ENCODE peak calls at places on chromosomes 5 and 9, in ten cellular contexts. N is lower leg skin; G is AG09309; F is cardiac muscle cell; Y is upper lobe of right lung; K is CD8-positive, alpha-beta T cell; E is endothelial cell; U is A673; O is stomach; Q is A549. W is an unnamed sample.

GRCh38 chr9:113579270-113580040 is 115.9 kb downstream of the RGS3 start:
- DNase-seq in N (no peak), U (no peak), Q (no peak), E (no peak), F (no peak), Y (no peak), K (peak; percentile 41), G (no peak), O (peak; percentile 47), W (no peak)

GRCh38 chr9:129266536-129266935 is 88.5 kb upstream of the IER5L start:
- DNase-seq in G (no peak), Y (no peak), U (no peak), Q (no peak), E (no peak), O (no peak), N (no peak), K (no peak), F (no peak), W (no peak)

GRCh38 chr9:88993327-88993726 is 2.1 kb downstream of the S1PR3 start:
- DNase-seq in N (no peak), E (no peak), G (no peak), Q (no peak), U (no peak), K (no peak), F (peak; percentile 68), O (no peak), Y (no peak), W (no peak)

GRCh38 chr9:97737429-97737828 is 40.3 kb upstream of the XPA start:
- DNase-seq in Y (no peak), O (no peak), U (peak; percentile 31), Q (peak; percentile 44), F (no peak), K (no peak), G (no peak), E (no peak), N (no peak), W (no peak)

GRCh38 chr9:133737774-133738038 is 446 bp downstream of the SARDH start:
- DNase-seq in Q (no peak), N (no peak), K (peak; percentile 9), Y (no peak), U (no peak), G (no peak), F (no peak), O (no peak), E (no peak), W (no peak)

GRCh38 chr5:73687357-73687756 is 61.4 kb downstream of the ARHGEF28 start:
- DNase-seq in K (no peak), F (no peak), U (no peak), N (no peak), G (no peak), E (no peak), Y (no peak), Q (no peak), O (no peak), W (no peak)

GRCh38 chr9:124084087-124084486 is 72.5 kb downstream of the LHX2 start:
- DNase-seq in U (no peak), Y (no peak), Q (peak; percentile 20), G (no peak), E (no peak), N (no peak), K (no peak), F (no peak), O (no peak), W (no peak)

GRCh38 chr5:133945561-133945960 is 22.9 kb downstream of the C5orf15 start:
- DNase-seq in O (no peak), Q (no peak), G (no peak), F (no peak), E (no peak), Y (no peak), N (no peak), U (no peak), K (no peak), W (no peak)

GRCh38 chr5:168086104-168086610 is 205.3 kb upstream of the WWC1 start:
- DNase-seq in Q (peak; percentile 69), G (peak; percentile 82), F (peak; percentile 3), O (no peak), E (no peak), Y (no peak), U (peak; percentile 95), K (no peak), N (no peak), W (peak; percentile 63)

GRCh38 chr5:121841900-121842299 is 9.8 kb upstream of the FTMT start:
- DNase-seq in K (no peak), O (no peak), N (no peak), Q (no peak), F (no peak), G (no peak), U (no peak), E (no peak), Y (no peak), W (no peak)

GRCh38 chr5:44953078-44953477 is 144.3 kb downstream of the MRPS30 start:
- DNase-seq in E (no peak), K (no peak), O (no peak), N (no peak), U (no peak), G (no peak), Q (no peak), Y (no peak), F (no peak), W (no peak)

GRCh38 chr5:44951371-44951770 is 142.6 kb downstream of the MRPS30 start:
- DNase-seq in N (no peak), O (no peak), U (no peak), E (no peak), F (no peak), Q (no peak), K (no peak), Y (no peak), G (no peak), W (no peak)

GRCh38 chr5:44949687-44950086 is 140.9 kb downstream of the MRPS30 start:
- DNase-seq in U (no peak), Y (no peak), K (no peak), F (no peak), G (no peak), Q (no peak), N (no peak), E (no peak), O (no peak), W (no peak)

GRCh38 chr5:44952376-44952775 is 143.6 kb downstream of the MRPS30 start:
- DNase-seq in G (no peak), K (no peak), N (no peak), F (peak; percentile 7), U (peak; percentile 80), Q (peak; percentile 43), O (no peak), E (peak; percentile 30), Y (no peak), W (peak; percentile 37)
- TF ChIP-seq CTCF in G (peak; percentile 46), K (peak; percentile 16), N (no peak), F (peak; percentile 36), U (peak; percentile 83), Q (peak; percentile 41), O (no peak), E (peak; percentile 96), Y (peak; percentile 57), W (peak; percentile 79)

GRCh38 chr9:100505564-100506159 is 32.7 kb downstream of the TMEFF1 start:
- DNase-seq in K (peak; percentile 63), O (peak; percentile 65), Q (peak; percentile 77), E (peak; percentile 90), Y (peak; percentile 79), G (no peak), U (peak; percentile 86), N (peak; percentile 22), F (peak; percentile 72), W (peak; percentile 81)
- TF ChIP-seq CTCF in K (peak; percentile 53), O (peak; percentile 12), Q (peak; percentile 65), E (peak; percentile 87), Y (peak; percentile 71), G (peak; percentile 80), U (peak; percentile 95), N (no peak), F (peak; percentile 89), W (peak; percentile 45)

GRCh38 chr5:123207321-123207645 is 118.2 kb downstream of the PRDM6 start:
- DNase-seq in N (no peak), O (no peak), Q (no peak), Y (no peak), K (no peak), G (peak; percentile 5), F (no peak), E (no peak), U (no peak), W (no peak)

GRCh38 chr5:123206618-123207320 is 117.7 kb downstream of the PRDM6 start:
- DNase-seq in O (no peak), G (peak; percentile 10), K (no peak), F (peak; percentile 81), U (no peak), Y (no peak), N (no peak), Q (no peak), E (no peak), W (no peak)

GRCh38 chr5:123209163-123210013 is 120.3 kb downstream of the PRDM6 start:
- DNase-seq in G (peak; percentile 62), Y (no peak), F (peak; percentile 89), E (no peak), N (no peak), K (no peak), O (no peak), Q (peak; percentile 84), U (peak; percentile 46), W (peak; percentile 53)

GRCh38 chr5:123211084-123211483 is 122.0 kb downstream of the PRDM6 start:
- DNase-seq in O (no peak), Y (no peak), G (no peak), N (no peak), E (no peak), Q (no peak), K (no peak), F (no peak), U (no peak), W (no peak)

GRCh38 chr5:123207852-123208251 is 118.8 kb downstream of the PRDM6 start:
- DNase-seq in Y (no peak), U (no peak), K (no peak), N (no peak), E (no peak), O (no peak), G (no peak), F (no peak), Q (no peak), W (no peak)
- TF ChIP-seq CTCF in Y (no peak), U (no peak), K (no peak), N (no peak), E (no peak), O (no peak), G (no peak), F (no peak), Q (no peak), W (no peak)

GRCh38 chr5:116361979-116362577 is 212.5 kb downstream of the SEMA6A start:
- DNase-seq in Y (no peak), Q (no peak), K (no peak), E (no peak), O (no peak), G (no peak), U (no peak), F (no peak), N (no peak), W (no peak)

GRCh38 chr5:116359575-116359974 is 215.0 kb downstream of the SEMA6A start:
- DNase-seq in F (no peak), N (no peak), K (no peak), O (no peak), Q (no peak), E (no peak), Y (no peak), G (no peak), U (peak; percentile 36), W (no peak)

GRCh38 chr5:116358911-116359418 is 215.7 kb downstream of the SEMA6A start:
- DNase-seq in U (no peak), G (no peak), Q (no peak), F (no peak), O (no peak), Y (no peak), E (no peak), N (no peak), K (no peak), W (no peak)

GRCh38 chr5:116360008-116360853 is 214.4 kb downstream of the SEMA6A start:
- DNase-seq in F (no peak), O (no peak), E (no peak), G (no peak), Y (no peak), N (no peak), Q (no peak), K (no peak), U (peak; percentile 12), W (no peak)

GRCh38 chr5:116361171-116361967 is 213.3 kb downstream of the SEMA6A start:
- DNase-seq in U (peak; percentile 54), N (no peak), O (peak; percentile 55), K (no peak), G (no peak), E (peak; percentile 49), Q (no peak), Y (peak; percentile 70), F (peak; percentile 55), W (peak; percentile 78)
- TF ChIP-seq CTCF in U (peak; percentile 24), N (no peak), O (no peak), K (no peak), G (no peak), E (no peak), Q (no peak), Y (no peak), F (peak; percentile 35), W (no peak)